ENCODE peak calls at places on chromosome 12, in ten cellular contexts. A is endothelial cell of umbilical vein; H is stimulated activated CD4-positive, alpha-beta T cell treated with anti-CD3 and anti-CD28 coated beads, Interleukin-2, amount 100 ng/mL, for 24 hours; C is A549; W is SW480; P is stimulated activated CD8-positive, alpha-beta memory T cell treated with anti-CD3 and anti-CD28 coated beads, Interleukin-7, amount 100 ng/mL, for 24 hours; E is Caco-2; Q is activated CD8-positive, alpha-beta memory T cell treated with anti-CD3 and anti-CD28 coated beads for 1 hour; G is NCI-H82; U is body of pancreas. D is an unnamed sample.

GRCh38 chr12:4954632-4955354 is 45.1 kb downstream of the KCNA1 start:
- DNase-seq in E (no peak), U (no peak), P (no peak), G (no peak), W (no peak), Q (no peak), C (no peak), H (no peak), A (no peak), D (no peak)

GRCh38 chr12:4434299-4434698 is 11.3 kb downstream of the FGF6 start:
- DNase-seq in W (no peak), H (no peak), C (no peak), A (no peak), E (no peak), U (no peak), Q (no peak), G (no peak), P (no peak), D (no peak)

GRCh38 chr12:64627781-64628180 is 17.5 kb downstream of the RASSF3 start:
- DNase-seq in E (no peak), G (no peak), P (no peak), C (peak; percentile 13), Q (no peak), U (no peak), W (no peak), A (peak; percentile 34), H (no peak), D (no peak)

GRCh38 chr12:101697930-101698781 is 716 bp downstream of the CHPT1 start:
- DNase-seq in Q (no peak), A (peak; percentile 46), P (no peak), W (peak; percentile 45), G (peak; percentile 35), H (no peak), E (no peak), U (peak; percentile 60), C (peak; percentile 46), D (no peak)

GRCh38 chr12:106883421-106883820 is 72.3 kb upstream of the TMEM263 start:
- DNase-seq in H (no peak), W (no peak), G (no peak), A (no peak), P (no peak), C (no peak), E (no peak), U (no peak), Q (no peak), D (no peak)

GRCh38 chr12:15122349-15122748 is 98.9 kb downstream of the RERG start:
- DNase-seq in E (no peak), P (no peak), G (no peak), U (no peak), C (no peak), Q (no peak), A (no peak), W (no peak), H (no peak), D (no peak)

GRCh38 chr12:79884401-79885006 is 50.4 kb downstream of the PPP1R12A start:
- DNase-seq in H (no peak), A (no peak), G (no peak), Q (no peak), E (no peak), W (no peak), C (no peak), U (no peak), P (no peak), D (no peak)

GRCh38 chr12:110107369-110108281 is 16.5 kb upstream of the IFT81 start:
- DNase-seq in W (no peak), H (no peak), P (no peak), C (peak; percentile 98), A (peak; percentile 79), E (no peak), Q (no peak), U (peak; percentile 27), G (peak; percentile 22), D (no peak)

GRCh38 chr12:101655400-101655799 is 42.0 kb upstream of the CHPT1 start:
- DNase-seq in E (no peak), Q (no peak), G (no peak), U (no peak), A (no peak), W (no peak), C (no peak), H (no peak), P (no peak), D (no peak)

GRCh38 chr12:51000245-51000644 is 25.9 kb downstream of the SLC11A2 start:
- DNase-seq in P (no peak), A (no peak), C (peak; percentile 33), U (no peak), E (no peak), G (no peak), W (no peak), H (no peak), Q (no peak), D (no peak)

GRCh38 chr12:50597200-50598195 is 92.7 kb downstream of the DIP2B start:
- DNase-seq in W (no peak), P (no peak), A (peak; percentile 80), Q (peak; percentile 7), E (no peak), H (peak; percentile 65), U (no peak), G (no peak), C (peak; percentile 68), D (no peak)

GRCh38 chr12:101925352-101925751 is 48.0 kb downstream of the DRAM1 start:
- DNase-seq in Q (no peak), W (no peak), G (no peak), C (peak; percentile 46), A (no peak), U (peak; percentile 43), P (no peak), H (no peak), E (peak; percentile 57), D (no peak)

GRCh38 chr12:24201258-24201970 is 251.9 kb upstream of the SOX5 start:
- DNase-seq in H (no peak), W (no peak), P (no peak), E (no peak), U (no peak), Q (no peak), G (no peak), C (no peak), A (peak; percentile 87), D (no peak)

GRCh38 chr12:34604631-34605509 is 582.6 kb downstream of the ALG10 start:
- DNase-seq in G (no peak), A (no peak), P (no peak), U (no peak), E (no peak), H (no peak), Q (no peak), W (no peak), C (no peak), D (no peak)